ENCODE peak calls at places on chromosomes 5 and 9, in ten cellular contexts. Z is kidney epithelial cell, J is OCI-LY7, I is fibroblast of lung, Q is NT2/D1, L is Caco-2, G is GM12865, E is keratinocyte, A is H1, P is vagina. D is an unnamed sample.

GRCh38 chr5:74196233-74196632 is 444.3 kb downstream of the ENC1 start:
- DNase-seq in P (no peak), J (no peak), Z (no peak), I (no peak), Q (no peak), L (no peak), E (no peak), G (peak), A (no peak), D (no peak)

GRCh38 chr5:96340357-96340756 is 92.7 kb downstream of the PCSK1 start:
- DNase-seq in L (no peak), E (no peak), I (peak), Z (no peak), J (no peak), A (no peak), P (no peak), G (no peak), Q (no peak), D (no peak)

GRCh38 chr9:130639119-130639485 is 25.3 kb upstream of the PRDM12 start:
- DNase-seq in I (no peak), Z (no peak), P (no peak), A (no peak), E (no peak), G (no peak), L (no peak), J (no peak), Q (no peak), D (no peak)

GRCh38 chr9:107119294-107119693 is 163.8 kb upstream of the RAD23B start:
- DNase-seq in Q (no peak), A (no peak), Z (no peak), L (no peak), I (no peak), J (no peak), P (no peak), E (no peak), G (no peak), D (no peak)

GRCh38 chr5:1781726-1782384 is 17.8 kb downstream of the MRPL36 start:
- DNase-seq in E (no peak), L (no peak), P (no peak), Z (no peak), I (no peak), A (no peak), J (peak), Q (no peak), G (no peak), D (no peak)

GRCh38 chr5:102649731-102650130 is 105.4 kb upstream of the PAM start:
- DNase-seq in J (no peak), Q (no peak), E (no peak), I (peak), A (no peak), P (no peak), Z (no peak), G (no peak), L (no peak), D (no peak)

GRCh38 chr9:85347541-85347940 is 394.2 kb downstream of the AGTPBP1 start:
- DNase-seq in E (no peak), I (no peak), G (no peak), P (no peak), L (no peak), A (no peak), Q (no peak), J (no peak), Z (no peak), D (no peak)

GRCh38 chr5:72509401-72509800 is 2.2 kb upstream of the ZNF366 start:
- DNase-seq in Q (no peak), E (no peak), I (no peak), P (no peak), G (no peak), A (no peak), L (no peak), J (no peak), Z (no peak), D (no peak)

GRCh38 chr5:130222638-130223037 is 318.4 kb downstream of the CHSY3 start:
- DNase-seq in E (no peak), Q (no peak), A (no peak), G (no peak), I (peak), P (no peak), Z (no peak), L (no peak), J (no peak), D (peak)

GRCh38 chr9:95980262-95981125 is 105.0 kb downstream of the ERCC6L2 start:
- DNase-seq in G (no peak), L (no peak), E (no peak), A (no peak), P (no peak), I (no peak), J (no peak), Q (no peak), Z (no peak), D (peak)

DNA sequence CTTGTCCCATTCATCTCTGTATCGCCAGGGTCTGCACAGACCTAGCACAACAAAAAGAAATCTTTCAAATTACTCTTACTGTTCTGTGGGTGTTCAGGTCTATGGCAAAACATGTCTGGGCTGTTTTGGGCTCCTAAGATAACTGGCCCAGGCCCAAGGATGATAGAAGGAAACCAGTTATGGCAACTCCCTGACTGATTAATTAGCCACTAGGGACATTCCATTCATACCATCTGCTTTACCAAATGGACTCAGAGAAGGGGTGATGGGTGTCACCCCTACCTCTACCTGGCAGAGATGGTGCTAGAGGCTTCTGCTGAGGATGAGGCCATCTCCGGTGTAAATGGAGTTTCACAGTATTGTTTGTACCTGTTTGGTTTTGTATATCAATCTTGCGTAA is 1.9 kb downstream of the SLC31A2 start:
- DNase-seq in Q (no peak), J (no peak), E (peak), L (no peak), A (no peak), P (no peak), I (peak), G (no peak), Z (no peak), D (peak)
- H3K4me3 ChIP-seq in Q (no peak), J (no peak), E (peak), L (no peak), A (no peak), P (no peak), I (no peak), G (no peak), Z (no peak), D (no peak)

GRCh38 chr5:147408980-147409379 is 100.9 kb downstream of the DPYSL3 start:
- DNase-seq in G (no peak), E (no peak), L (no peak), Q (no peak), A (no peak), P (no peak), I (no peak), J (no peak), Z (no peak), D (peak)

GRCh38 chr5:147412561-147412960 is 97.3 kb downstream of the DPYSL3 start:
- DNase-seq in Z (no peak), A (no peak), G (no peak), E (no peak), P (no peak), J (no peak), L (no peak), I (no peak), Q (no peak), D (no peak)

GRCh38 chr5:147413266-147413665 is 96.6 kb downstream of the DPYSL3 start:
- DNase-seq in Q (no peak), E (no peak), L (no peak), Z (no peak), J (no peak), A (no peak), I (peak), G (no peak), P (no peak), D (no peak)

GRCh38 chr5:147411612-147412310 is 98.1 kb downstream of the DPYSL3 start:
- DNase-seq in E (no peak), I (peak), L (no peak), J (no peak), G (no peak), A (no peak), Q (no peak), P (no peak), Z (no peak), D (no peak)

DNA sequence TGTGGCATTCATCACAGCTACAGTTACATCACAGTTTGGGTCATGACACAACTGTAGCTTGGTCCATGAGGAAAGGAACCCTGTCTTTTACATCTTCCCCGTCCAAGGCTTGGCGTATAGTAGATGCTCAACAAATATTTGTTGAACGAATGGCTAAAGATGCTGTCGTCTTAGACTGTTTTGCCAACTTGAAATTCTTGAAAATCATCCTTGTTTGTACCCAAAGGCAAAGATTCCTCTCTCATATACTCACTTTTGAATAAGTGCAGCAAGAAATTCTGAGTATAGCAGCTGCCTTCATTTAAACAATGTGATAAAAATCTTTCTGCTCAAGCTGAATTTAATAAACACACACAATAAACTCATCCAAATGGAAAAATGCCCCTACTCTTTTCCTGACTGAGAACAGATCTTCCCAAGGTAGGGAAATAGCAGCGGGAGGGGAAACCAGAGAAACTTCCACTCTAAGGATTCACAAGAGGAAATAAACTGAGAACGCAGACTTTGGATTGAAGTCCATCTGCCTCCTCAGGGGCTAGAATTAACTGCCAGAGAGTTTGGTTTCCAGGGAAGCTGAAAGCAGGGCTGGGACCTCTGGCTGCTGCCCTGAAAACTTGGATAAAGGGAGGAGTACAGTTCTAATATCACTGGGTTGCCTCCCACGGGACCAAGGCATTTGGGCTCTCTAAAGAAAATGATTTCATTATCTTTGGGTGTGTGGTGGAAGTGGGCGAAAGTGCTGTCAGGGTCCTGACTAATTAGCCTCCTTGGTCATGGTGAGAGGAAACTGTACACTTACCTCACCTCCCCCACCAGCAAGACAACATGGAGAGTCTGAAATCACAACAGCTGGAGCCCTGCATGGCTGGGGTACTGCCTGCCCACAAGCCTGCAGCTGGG is 99.1 kb downstream of the DPYSL3 start:
- DNase-seq in E (no peak), G (no peak), P (no peak), I (peak), Q (no peak), A (no peak), L (no peak), J (no peak), Z (no peak), D (no peak)
- H3K4me3 ChIP-seq in E (no peak), G (no peak), P (no peak), I (no peak), Q (no peak), A (no peak), L (no peak), J (no peak), Z (no peak), D (no peak)

GRCh38 chr9:136142859-136143214 is 24.2 kb upstream of the TMEM250 start:
- DNase-seq in G (no peak), I (no peak), P (no peak), J (no peak), L (no peak), A (no peak), Q (no peak), E (no peak), Z (no peak), D (no peak)
- H3K4me3 ChIP-seq in G (no peak), I (no peak), P (no peak), J (no peak), L (no peak), A (no peak), Q (no peak), E (no peak), Z (no peak), D (no peak)

DNA sequence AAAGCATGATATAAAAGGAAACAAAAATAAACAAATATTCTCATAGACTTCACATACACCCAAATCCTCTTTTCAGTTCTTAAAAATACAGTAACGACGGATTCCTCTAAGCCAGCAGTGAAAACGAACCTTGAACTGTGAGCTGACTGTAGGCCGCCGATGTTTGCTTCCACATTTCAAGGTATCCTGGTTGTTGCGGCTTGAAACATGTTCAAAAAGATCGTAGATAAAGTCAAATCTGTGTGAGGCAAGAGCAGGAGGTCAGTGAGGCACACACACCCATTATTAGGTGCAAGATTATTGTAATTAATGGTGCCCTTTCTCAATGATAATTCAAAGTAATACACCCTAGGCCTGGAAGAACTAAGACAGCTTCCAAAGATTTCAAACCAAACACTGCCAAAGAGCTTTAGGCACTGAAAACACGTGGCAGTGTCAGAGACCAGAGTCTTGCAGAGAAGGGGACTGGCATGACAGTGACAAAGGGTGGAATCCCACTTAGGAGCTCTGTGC is 141.2 kb upstream of the RETREG1 start:
- DNase-seq in L (peak), P (no peak), Z (no peak), A (no peak), Q (no peak), G (no peak), E (no peak), I (no peak), J (no peak), D (no peak)
- H3K4me3 ChIP-seq in L (no peak), P (no peak), Z (no peak), A (no peak), Q (no peak), G (no peak), E (no peak), I (no peak), J (no peak), D (no peak)

GRCh38 chr9:112348257-112348992 is 15.0 kb upstream of the PTBP3 start:
- DNase-seq in A (no peak), Z (no peak), P (no peak), E (no peak), J (peak), Q (no peak), L (peak), G (no peak), I (peak), D (peak)
- H3K4me3 ChIP-seq in A (no peak), Z (peak), P (peak), E (no peak), J (peak), Q (no peak), L (peak), G (no peak), I (peak), D (peak)